ENCODE peak calls at places on chromosomes 13 and 19, in five cellular contexts. L is aorta, F is cortex of kidney, K is adrenal gland, B is psoas muscle. S is an unnamed sample.

GRCh38 chr13:93224545-93224944 is 2.1 kb upstream of the GPC6 start:
- DNase-seq in L (no peak), F (no peak), K (no peak), B (no peak), S (no peak)

GRCh38 chr13:19888799-19889198 is 25.4 kb upstream of the ZMYM5 start:
- DNase-seq in L (no peak), F (no peak), K (no peak), B (no peak), S (no peak)

GRCh38 chr13:38566526-38566925 is 120.4 kb upstream of the FREM2 start:
- DNase-seq in L (no peak), F (no peak), K (no peak), B (no peak), S (no peak)

GRCh38 chr19:10776900-10777650 is 58.9 kb downstream of the TMED1 start:
- DNase-seq in L (no peak), F (no peak), K (no peak), B (no peak), S (no peak)

GRCh38 chr13:98664047-98664446 is 87.1 kb upstream of the STK24 start:
- DNase-seq in L (no peak), F (no peak), K (peak), B (no peak), S (no peak)

GRCh38 chr19:5250127-5250659 is 90.4 kb downstream of the PTPRS start:
- DNase-seq in L (peak), F (no peak), K (peak), B (peak), S (no peak)

GRCh38 chr19:55117063-55117635 is 288 bp downstream of the PPP1R12C start:
- DNase-seq in L (peak), F (no peak), K (peak), B (peak), S (peak)

GRCh38 chr13:33676700-33677048 is 141.3 kb upstream of the RFC3 start:
- DNase-seq in L (peak), F (no peak), K (peak), B (peak), S (no peak)

GRCh38 chr13:77230560-77230959 is 96.3 kb downstream of the MYCBP2 start:
- DNase-seq in L (no peak), F (no peak), K (no peak), B (no peak), S (no peak)

GRCh38 chr19:2249010-2249866 is at the start of gene AMH:
- DNase-seq in L (no peak), F (no peak), K (peak), B (no peak), S (no peak)

GRCh38 chr13:26719356-26719945 is 41.1 kb downstream of the GPR12 start:
- DNase-seq in L (no peak), F (no peak), K (no peak), B (no peak), S (no peak)

GRCh38 chr19:1079566-1080111 is 12.7 kb downstream of the ARHGAP45 start:
- DNase-seq in L (no peak), F (no peak), K (no peak), B (no peak), S (no peak)

GRCh38 chr13:59422646-59423045 is 741.1 kb downstream of the DIAPH3 start:
- DNase-seq in L (no peak), F (no peak), K (no peak), B (no peak), S (no peak)

GRCh38 chr19:57583521-57584416 is at the start of gene ZIK1:
- DNase-seq in L (peak), F (no peak), K (peak), B (peak), S (peak)

GRCh38 chr19:48415395-48415794 is 21.9 kb downstream of the GRIN2D start:
- DNase-seq in L (peak), F (no peak), K (peak), B (peak), S (peak)

S was measured in T-helper 9 cell.